ENCODE peak calls at places on chromosome 12, in four cellular contexts. X is pancreas; D is CD4-positive, alpha-beta memory T cell; H is tibial nerve. I is an unnamed sample.

GRCh38 chr12:1851126-1851791 is 30.9 kb downstream of the LRTM2 start:
- DNase-seq in X (no peak), H (no peak), D (no peak), I (no peak)

GRCh38 chr12:39912211-39912980 is 193.5 kb downstream of the SLC2A13 start:
- DNase-seq in X (peak; percentile 78), D (no peak), H (no peak), I (no peak)

GRCh38 chr12:91620949-91621348 is 438.3 kb upstream of the DCN start:
- DNase-seq in X (no peak), D (no peak), H (no peak), I (no peak)

GRCh38 chr12:54038760-54039414 is 6.0 kb downstream of the HOXC5 start:
- DNase-seq in H (peak; percentile 61), X (no peak), D (no peak), I (no peak)

GRCh38 chr12:129075451-129076208 is 222.4 kb downstream of the GLT1D1 start:
- DNase-seq in D (no peak), X (no peak), H (no peak), I (no peak)

GRCh38 chr12:93390025-93390424 is 12.3 kb downstream of the NUDT4 start:
- DNase-seq in H (no peak), X (no peak), D (no peak), I (no peak)

GRCh38 chr12:53046655-53047220 is 3.1 kb upstream of the TNS2 start:
- DNase-seq in H (peak; percentile 92), D (peak; percentile 41), X (peak; percentile 89), I (peak; percentile 46)

GRCh38 chr12:92506891-92507290 is 195.9 kb upstream of the PLEKHG7 start:
- DNase-seq in X (no peak), H (no peak), D (no peak), I (no peak)

GRCh38 chr12:109588461-109589239 is 15.1 kb downstream of the MVK start:
- DNase-seq in D (no peak), H (no peak), X (no peak), I (no peak)

GRCh38 chr12:52155048-52155868 is 36.6 kb downstream of the KRT80 start:
- DNase-seq in D (peak; percentile 88), X (no peak), H (no peak), I (no peak)

GRCh38 chr12:40745386-40745785 is 53.1 kb downstream of the CNTN1 start:
- DNase-seq in H (no peak), X (no peak), D (no peak), I (peak; percentile 2)

GRCh38 chr12:93673084-93673483 is 4.1 kb upstream of the CRADD start:
- DNase-seq in H (no peak), X (no peak), D (no peak), I (no peak)

GRCh38 chr12:54991161-54991991 is 6.8 kb upstream of the TESPA1 start:
- DNase-seq in D (peak; percentile 41), H (no peak), X (no peak), I (peak; percentile 78)

GRCh38 chr12:3489057-3489456 is 1.9 kb upstream of the PRMT8 start:
- DNase-seq in D (no peak), H (no peak), X (no peak), I (no peak)

GRCh38 chr12:20832911-20833310 is 22.4 kb downstream of the SLCO1B3 start:
- DNase-seq in X (no peak), D (no peak), H (no peak), I (no peak)

GRCh38 chr12:93015970-93016751 is 87.1 kb upstream of the EEA1 start:
- DNase-seq in H (no peak), D (no peak), X (no peak), I (no peak)

GRCh38 chr12:110444455-110444854 is 5.7 kb downstream of the ARPC3 start:
- DNase-seq in D (no peak), X (no peak), H (no peak), I (no peak)

GRCh38 chr12:105485321-105485910 is 154.9 kb downstream of the C12orf75 start:
- DNase-seq in X (no peak), D (no peak), H (no peak), I (no peak)

GRCh38 chr12:6382371-6382770 is 1.6 kb upstream of the LTBR start:
- DNase-seq in X (no peak), D (no peak), H (no peak), I (no peak)

GRCh38 chr12:52437508-52437907 is 3.3 kb upstream of the KRT75 start:
- DNase-seq in X (no peak), H (no peak), D (no peak), I (no peak)

GRCh38 chr12:100213016-100213891 is 12.6 kb downstream of the ACTR6 start:
- DNase-seq in H (no peak), X (no peak), D (no peak), I (no peak)

GRCh38 chr12:107396991-107397390 is 288.6 kb upstream of the PWP1 start:
- DNase-seq in H (no peak), X (no peak), D (no peak), I (no peak)

GRCh38 chr12:98503343-98503592 is 12.1 kb upstream of the TMPO start:
- DNase-seq in H (peak; percentile 96), X (peak; percentile 76), D (peak; percentile 86), I (peak; percentile 88)

GRCh38 chr12:31967569-31967968 is 8.4 kb downstream of the RESF1 start:
- DNase-seq in H (no peak), D (no peak), X (no peak), I (no peak)

GRCh38 chr12:83826112-83826511 is 1086.5 kb downstream of the SLC6A15 start:
- DNase-seq in D (no peak), X (peak; percentile 75), H (peak; percentile 24), I (peak; percentile 19)

GRCh38 chr12:69324797-69325466 is 23.2 kb upstream of the LYZ start:
- DNase-seq in D (no peak), H (no peak), X (no peak), I (no peak)

GRCh38 chr12:96261557-96261956 is 67.4 kb downstream of the ELK3 start:
- DNase-seq in D (no peak), X (no peak), H (no peak), I (no peak)

GRCh38 chr12:96257550-96258392 is 63.6 kb downstream of the ELK3 start:
- DNase-seq in X (no peak), D (no peak), H (no peak), I (peak; percentile 7)

GRCh38 chr12:96260644-96261043 is 66.5 kb downstream of the ELK3 start:
- DNase-seq in D (no peak), X (no peak), H (no peak), I (no peak)

GRCh38 chr12:96256672-96257361 is 62.6 kb downstream of the ELK3 start:
- DNase-seq in D (no peak), H (no peak), X (no peak), I (no peak)

DNA sequence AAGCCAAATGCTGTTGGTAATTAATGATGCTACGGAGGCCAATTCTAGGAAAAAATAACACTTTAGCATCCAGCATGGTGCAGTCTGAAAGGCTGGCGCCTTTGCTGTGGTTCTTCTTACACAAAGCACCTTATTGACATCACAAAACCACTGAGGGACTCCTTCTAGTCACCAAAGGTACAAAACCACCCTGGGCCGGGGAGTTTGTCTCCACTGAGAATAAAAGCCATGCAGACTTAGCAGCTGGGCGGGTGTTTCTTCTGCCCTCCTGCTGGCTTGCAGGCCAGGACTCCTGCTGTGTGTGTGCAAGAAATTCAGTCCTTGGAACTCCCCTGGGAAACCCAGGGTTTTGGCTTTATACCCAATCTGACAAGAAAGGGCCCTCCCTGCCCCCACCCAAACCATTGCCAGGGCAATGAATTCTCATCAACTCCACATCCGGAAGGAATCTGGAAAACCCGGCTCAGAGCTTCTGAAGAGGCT is 64.3 kb downstream of the ELK3 start:
- DNase-seq in D (no peak), H (no peak), X (no peak), I (no peak)
- H3K4me1 ChIP-seq in D (peaks cover 47% of the 10 kb centered on the region), H (no peaks in the 10 kb centered on the region), X (peaks cover 42% of the 10 kb centered on the region), I (no peaks in the 10 kb centered on the region)

GRCh38 chr12:124629117-124629516 is 61.7 kb upstream of the NCOR2 start:
- DNase-seq in X (no peak), D (no peak), H (no peak), I (no peak)

GRCh38 chr12:124626841-124627502 is 59.6 kb upstream of the NCOR2 start:
- DNase-seq in X (no peak), H (peak; percentile 79), D (no peak), I (no peak)

GRCh38 chr12:124624823-124625222 is 57.4 kb upstream of the NCOR2 start:
- DNase-seq in D (no peak), X (no peak), H (no peak), I (no peak)

GRCh38 chr12:124623344-124623885 is 56.0 kb upstream of the NCOR2 start:
- DNase-seq in X (no peak), H (no peak), D (no peak), I (no peak)

GRCh38 chr12:124625867-124626675 is 58.7 kb upstream of the NCOR2 start:
- DNase-seq in X (no peak), H (peak; percentile 88), D (no peak), I (no peak)
- H3K27ac ChIP-seq in X (peak overlapping the region; percentile 44), H (peak overlapping the region; percentile 90), D (no peak overlapping the region), I (no peak overlapping the region)

DNA sequence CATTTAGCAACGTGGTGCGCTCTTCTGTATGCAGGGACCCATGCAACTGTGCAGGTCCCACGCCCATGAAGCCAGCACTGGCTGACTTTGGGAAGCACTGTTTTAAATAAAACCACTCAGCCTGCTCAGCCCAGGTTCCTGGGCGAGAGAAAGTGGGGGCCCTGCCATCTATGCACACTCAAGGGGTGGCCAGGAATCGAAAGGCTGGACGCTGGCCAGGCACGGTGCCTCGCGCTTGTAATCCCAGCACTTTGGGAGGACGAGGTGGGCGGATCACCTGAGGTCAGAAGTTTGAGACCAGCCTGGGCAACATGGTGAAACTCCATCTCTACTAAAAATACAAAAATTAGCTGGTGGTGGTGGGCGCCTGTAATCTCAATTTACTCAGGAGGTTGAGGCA is 179.9 kb upstream of the TBX3 start:
- DNase-seq in H (no peak), D (no peak), X (no peak), I (no peak)
- H3K4me1 ChIP-seq in H (no peaks in the 10 kb centered on the region), D (no peaks in the 10 kb centered on the region), X (no peaks in the 10 kb centered on the region), I (no peaks in the 10 kb centered on the region)

DNA sequence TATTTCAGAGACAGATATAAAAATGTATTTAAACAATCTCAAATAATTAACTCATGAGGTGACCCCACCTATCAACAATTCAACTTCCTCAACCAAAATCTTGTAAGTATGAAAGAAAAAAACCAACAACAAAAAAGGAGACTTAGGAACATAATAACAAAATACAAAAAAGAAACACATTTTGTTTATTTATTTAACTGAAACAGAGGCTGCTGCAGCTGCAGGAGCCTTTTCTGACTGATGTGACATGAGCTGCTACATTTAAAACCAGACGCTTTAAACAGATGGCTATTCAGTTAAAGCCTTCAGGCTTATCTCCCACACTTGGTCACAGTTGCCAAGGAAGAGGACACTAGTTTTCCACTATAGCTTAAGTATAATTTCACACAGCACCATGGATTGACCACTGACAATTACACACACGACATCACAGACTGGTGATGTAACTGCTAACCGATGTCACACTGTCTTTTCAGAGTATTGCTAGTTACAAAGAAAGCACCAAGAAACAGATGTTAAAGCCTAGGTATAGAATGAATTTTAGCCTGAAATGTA is 113.2 kb downstream of the MED13L start:
- DNase-seq in D (no peak), X (no peak), H (no peak), I (no peak)
- H3K27ac ChIP-seq in D (no peak overlapping the region), X (peak overlapping the region; percentile 9), H (no peak overlapping the region), I (no peak overlapping the region)

DNA sequence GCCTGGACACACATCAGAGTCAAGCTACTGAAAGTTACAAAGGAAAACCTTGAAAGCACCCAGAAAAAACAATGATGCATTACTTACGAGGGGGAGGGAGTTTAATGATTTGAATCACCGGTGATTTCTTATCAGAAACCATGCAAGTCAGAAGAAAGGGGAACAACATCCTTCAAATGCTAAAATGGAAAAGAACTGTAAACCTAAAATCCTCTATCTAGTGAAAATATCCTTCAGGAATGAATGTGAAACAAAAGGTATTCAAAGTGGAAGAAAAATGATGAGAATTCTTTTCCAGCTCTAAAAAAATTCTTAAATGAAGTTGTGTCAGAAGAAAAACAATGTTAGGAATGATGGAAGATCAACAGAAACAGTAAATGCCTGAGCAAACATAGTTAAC is 16.8 kb downstream of the SCAF11 start:
- DNase-seq in D (no peak), H (no peak), X (no peak), I (no peak)
- H3K4me1 ChIP-seq in D (peaks cover 71% of the 10 kb centered on the region), H (peaks cover 21% of the 10 kb centered on the region), X (peaks cover 25% of the 10 kb centered on the region), I (no peaks in the 10 kb centered on the region)

I was measured in OCI-LY7.